ENCODE peak calls at places on chromosomes 11 and 22, in six cellular contexts. I is K562, M is A549, K is NB4, O is endothelial cell of umbilical vein, J is GM12878. A is an unnamed sample.
A peak's percentile ranks its signal among the peaks of the same experiment; 100 is the strongest.

GRCh38 chr22:42343551-42344081 is 73.2 kb upstream of the TCF20 start:
- DNase-seq in O (no peak), I (peak; percentile 84), J (no peak), M (no peak), K (no peak), A (no peak)

GRCh38 chr11:102478660-102479245 is 26.2 kb upstream of the TMEM123 start:
- DNase-seq in O (no peak), K (no peak), J (no peak), M (no peak), I (no peak), A (no peak)

GRCh38 chr11:124026498-124026897 is at the start of gene OR10G8:
- DNase-seq in K (no peak), O (no peak), I (no peak), J (no peak), M (no peak), A (no peak)

GRCh38 chr22:32175751-32176644 is 16.9 kb upstream of the C22orf42 start:
- DNase-seq in M (no peak), O (no peak), I (no peak), J (no peak), K (no peak), A (no peak)

GRCh38 chr11:62926669-62927455 is 5.7 kb upstream of the CHRM1 start:
- DNase-seq in I (no peak), K (no peak), O (no peak), J (no peak), M (no peak), A (no peak)

GRCh38 chr11:57823859-57824258 is 62.3 kb downstream of the CTNND1 start:
- DNase-seq in K (no peak), J (no peak), O (no peak), M (no peak), I (no peak), A (no peak)

GRCh38 chr22:36701941-36702640 is 1.5 kb downstream of the CACNG2 start:
- DNase-seq in M (no peak), I (no peak), O (no peak), K (no peak), J (no peak), A (no peak)

GRCh38 chr11:8830641-8831040 is 80.3 kb upstream of the AKIP1 start:
- DNase-seq in J (no peak), I (no peak), M (no peak), K (no peak), O (no peak), A (no peak)

GRCh38 chr11:121112498-121113455 is 11.7 kb downstream of the TECTA start:
- DNase-seq in M (peak; percentile 53), J (no peak), I (peak; percentile 22), K (peak; percentile 69), O (peak; percentile 54), A (peak; percentile 52)

GRCh38 chr11:26348776-26349175 is 16.8 kb downstream of the ANO3 start:
- DNase-seq in O (no peak), I (no peak), K (peak; percentile 5), J (no peak), M (no peak), A (no peak)

GRCh38 chr11:13450832-13451397 is 12.1 kb downstream of the BTBD10 start:
- DNase-seq in M (no peak), K (no peak), O (no peak), I (no peak), J (no peak), A (no peak)

GRCh38 chr11:124788521-124788920 is 11.7 kb downstream of the MSANTD2 start:
- DNase-seq in I (no peak), J (no peak), K (no peak), O (no peak), M (no peak), A (no peak)

GRCh38 chr11:47714554-47715081 is 551 bp downstream of the AGBL2 start:
- DNase-seq in J (no peak), O (peak; percentile 12), M (peak; percentile 11), K (peak; percentile 66), I (no peak), A (no peak)

GRCh38 chr11:114745150-114745671 is 66.9 kb downstream of the NXPE2 start:
- DNase-seq in M (no peak), J (no peak), K (no peak), O (no peak), I (no peak), A (no peak)

GRCh38 chr11:108574675-108575074 is 18.9 kb downstream of the EXPH5 start:
- DNase-seq in O (no peak), I (no peak), K (no peak), M (no peak), J (no peak), A (no peak)

GRCh38 chr11:8336356-8337114 is 72.9 kb upstream of the LMO1 start:
- DNase-seq in K (no peak), O (no peak), J (no peak), M (no peak), I (no peak), A (no peak)

GRCh38 chr11:15101072-15101701 is 13.5 kb upstream of the INSC start:
- DNase-seq in K (peak; percentile 53), M (peak; percentile 57), O (peak; percentile 63), I (peak; percentile 61), J (no peak), A (peak; percentile 39)

GRCh38 chr22:25853501-25853900 is 111.5 kb downstream of the MYO18B start:
- DNase-seq in J (no peak), M (no peak), I (peak; percentile 39), K (peak; percentile 21), O (no peak), A (no peak)

GRCh38 chr22:25849514-25849913 is 107.5 kb downstream of the MYO18B start:
- DNase-seq in O (no peak), K (no peak), I (no peak), M (no peak), J (no peak), A (no peak)

GRCh38 chr22:25852223-25852622 is 110.2 kb downstream of the MYO18B start:
- DNase-seq in J (no peak), M (no peak), O (no peak), I (no peak), K (no peak), A (no peak)

GRCh38 chr22:25853078-25853477 is 111.1 kb downstream of the MYO18B start:
- DNase-seq in I (peak; percentile 12), K (peak; percentile 14), M (no peak), J (no peak), O (no peak), A (no peak)

DNA sequence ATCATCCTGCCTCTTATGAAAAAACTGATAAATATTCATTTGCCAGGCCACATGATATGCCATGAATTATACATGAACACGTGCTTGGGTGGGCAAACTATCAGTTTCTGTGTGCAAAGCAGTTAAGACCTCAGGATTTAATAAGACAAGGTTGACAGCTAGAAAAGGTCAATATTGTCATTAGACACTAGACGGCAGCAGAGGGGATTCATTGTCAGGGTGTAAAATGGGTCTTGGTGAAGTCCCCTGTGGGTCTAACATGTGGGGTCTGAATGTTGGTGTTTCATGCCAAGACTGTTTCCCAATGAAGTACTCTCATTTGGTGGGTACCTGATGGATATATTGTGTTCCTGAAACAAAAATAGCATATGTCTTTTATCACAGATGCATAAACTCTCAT is 111.9 kb downstream of the MYO18B start:
- DNase-seq in M (peak; percentile 19), J (no peak), O (no peak), K (no peak), I (no peak), A (peak; percentile 18)
- TF ChIP-seq CTCF in M (no peak), J (peak; percentile 56), O (peak; percentile 7), K (no peak), I (peak; percentile 36), A (peak; percentile 46)

DNA sequence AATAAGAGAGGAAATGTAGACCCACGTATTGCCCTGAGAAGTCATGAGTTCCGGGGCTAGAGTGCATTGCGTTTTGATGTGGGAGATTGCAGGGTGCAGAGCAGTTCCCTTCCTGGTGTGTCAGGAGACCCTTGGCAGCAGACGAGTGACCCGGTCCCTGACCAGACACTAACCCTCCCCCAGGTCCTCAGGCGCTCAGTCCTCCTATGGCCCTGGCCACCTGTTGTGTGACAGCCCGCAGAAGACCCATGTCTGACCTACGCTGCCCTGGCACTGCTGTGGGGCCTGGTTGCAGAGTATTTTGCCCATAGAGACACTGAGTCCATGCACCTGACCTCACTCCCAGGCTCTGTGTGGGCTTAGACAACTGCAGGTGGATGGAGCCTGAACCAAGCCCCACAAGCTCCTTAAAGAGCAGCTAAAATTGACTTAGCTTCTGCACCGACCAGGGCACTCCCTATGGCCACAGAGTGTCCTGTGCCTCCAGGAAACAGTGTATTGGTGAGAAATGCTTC is 833.8 kb downstream of the TBC1D22A start:
- DNase-seq in M (no peak), O (no peak), I (no peak), K (no peak), J (no peak), A (no peak)
- TF ChIP-seq MYC in M (no peak), O (no peak), I (no peak), K (no peak), J (no peak), A (no peak)

DNA sequence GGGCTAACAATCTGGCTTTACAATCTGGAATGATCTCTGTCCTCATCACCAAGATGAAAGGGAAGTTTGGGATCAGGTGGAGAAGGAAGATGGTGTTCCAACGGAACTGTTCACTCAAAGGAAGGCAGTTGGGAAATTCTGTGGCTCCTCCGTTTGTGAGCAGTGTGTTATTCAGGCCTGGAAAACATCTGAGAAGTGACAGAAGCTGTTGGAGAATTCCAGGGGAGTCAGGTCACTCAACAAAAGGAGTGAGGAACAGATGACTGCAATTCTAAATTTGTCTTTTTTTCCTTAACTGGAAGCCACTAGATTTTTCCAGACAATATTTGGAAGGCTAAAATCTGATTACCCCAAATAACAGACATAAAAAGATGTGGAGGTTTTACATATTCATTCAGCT is 107.8 kb downstream of the CD44 start:
- DNase-seq in O (no peak), I (no peak), M (no peak), K (no peak), J (no peak), A (no peak)
- TF ChIP-seq CTCF in O (no peak), I (no peak), M (no peak), K (no peak), J (no peak), A (no peak)

DNA sequence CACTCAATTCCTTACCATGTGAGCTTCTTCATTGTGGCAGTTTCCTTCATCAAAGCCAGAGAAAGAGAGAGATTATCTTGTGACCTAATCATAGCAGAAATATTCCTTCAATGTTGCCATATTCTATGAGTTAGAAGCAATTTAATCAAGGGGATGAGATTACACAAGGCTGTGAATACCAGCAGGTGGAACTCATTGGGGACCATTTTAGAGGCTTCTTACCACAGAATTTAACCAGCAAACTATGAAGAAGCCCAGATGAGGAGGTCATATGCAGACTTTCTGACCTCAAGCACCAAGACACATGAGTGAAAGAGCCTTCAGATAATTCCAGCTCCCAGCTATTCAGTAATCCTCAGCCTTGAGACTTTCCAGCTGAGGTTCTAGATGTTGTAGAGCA is 51.3 kb downstream of the ADM start:
- DNase-seq in O (no peak), M (no peak), K (no peak), J (no peak), I (no peak), A (no peak)
- TF ChIP-seq MYC in O (no peak), M (no peak), K (no peak), J (no peak), I (no peak), A (no peak)

DNA sequence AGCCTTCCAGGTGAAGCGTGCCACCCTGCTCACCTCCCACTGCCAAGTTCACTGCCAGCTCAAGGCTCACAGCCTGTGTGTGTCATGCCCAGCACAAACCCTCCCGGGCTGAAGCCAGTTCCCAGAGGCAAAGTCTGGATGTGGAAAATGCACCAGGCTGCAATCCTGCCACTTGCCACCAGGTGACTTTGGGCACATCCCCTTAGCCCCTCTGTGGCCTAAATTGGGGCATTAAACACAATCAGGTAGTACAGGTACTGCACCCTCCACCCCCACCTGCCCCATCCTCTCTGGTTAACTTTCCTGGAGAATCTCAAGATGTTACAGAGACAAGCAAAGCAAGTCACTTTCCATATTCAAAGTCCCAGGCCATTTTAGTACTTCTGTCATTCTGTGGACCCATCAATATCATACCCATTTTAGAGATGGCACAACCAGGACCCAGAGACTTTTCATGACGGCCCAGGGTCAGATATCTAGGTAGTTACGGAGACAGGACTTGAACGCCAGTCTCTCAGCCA is 1.8 kb upstream of the RASD2 start:
- DNase-seq in J (no peak), M (peak; percentile 44), I (peak; percentile 34), K (peak; percentile 33), O (no peak), A (no peak)
- TF ChIP-seq CTCF in J (peak; percentile 66), M (peak; percentile 16), I (peak; percentile 64), K (peak; percentile 41), O (peak; percentile 55), A (peak; percentile 46)

A was measured in HepG2.